ENCODE peak calls at places on chromosome 21, in four cellular contexts. D, Z, R and O are unnamed samples.

GRCh38 chr21:38721983-38722382 is 83.7 kb upstream of the ETS2 start:
- DNase-seq in D (no peak), Z (no peak), R (no peak), O (no peak)

GRCh38 chr21:39153373-39153772 is 29.9 kb downstream of the PSMG1 start:
- DNase-seq in D (peak), Z (no peak), R (no peak), O (no peak)

GRCh38 chr21:28747464-28747863 is 245.2 kb downstream of the LTN1 start:
- DNase-seq in D (no peak), Z (no peak), R (no peak), O (no peak)

GRCh38 chr21:31877558-31877957 is 4.7 kb downstream of the HUNK start:
- DNase-seq in D (no peak), Z (no peak), R (no peak), O (no peak)

GRCh38 chr21:39645331-39645730 is 32.6 kb downstream of the B3GALT5 start:
- DNase-seq in D (no peak), Z (no peak), R (no peak), O (no peak)

GRCh38 chr21:21816778-21817177 is 818.6 kb downstream of the NCAM2 start:
- DNase-seq in D (no peak), Z (no peak), R (no peak), O (no peak)

GRCh38 chr21:14356771-14357170 is 26.2 kb downstream of the HSPA13 start:
- DNase-seq in D (no peak), Z (no peak), R (no peak), O (no peak)

GRCh38 chr21:17660449-17660848 is 47.7 kb upstream of the BTG3 start:
- DNase-seq in D (no peak), Z (no peak), R (no peak), O (no peak)

GRCh38 chr21:32101206-32101763 is 177.6 kb downstream of the MIS18A start:
- DNase-seq in D (no peak), Z (no peak), R (no peak), O (no peak)

GRCh38 chr21:32248616-32249550 is 30.0 kb downstream of the MIS18A start:
- DNase-seq in D (no peak), Z (no peak), R (no peak), O (peak)

GRCh38 chr21:33821580-33822322 is 93.9 kb downstream of the ATP5PO start:
- DNase-seq in D (no peak), Z (no peak), R (peak), O (no peak)

GRCh38 chr21:27275294-27275927 is 308.5 kb upstream of the ADAMTS5 start:
- DNase-seq in D (no peak), Z (no peak), R (no peak), O (no peak)

GRCh38 chr21:21137986-21138385 is 139.8 kb downstream of the NCAM2 start:
- DNase-seq in D (no peak), Z (no peak), R (no peak), O (no peak)

GRCh38 chr21:32728455-32729237 is 833 bp upstream of the SYNJ1 start:
- DNase-seq in D (no peak), Z (no peak), R (no peak), O (no peak)

GRCh38 chr21:20698585-20698984 is 299.6 kb upstream of the NCAM2 start:
- DNase-seq in D (no peak), Z (no peak), R (no peak), O (no peak)

GRCh38 chr21:33268736-33269441 is 2.7 kb downstream of the IL10RB start:
- DNase-seq in D (no peak), Z (no peak), R (peak), O (no peak)

GRCh38 chr21:14901482-14901958 is 163.3 kb downstream of the NRIP1 start:
- DNase-seq in D (no peak), Z (no peak), R (no peak), O (no peak)

GRCh38 chr21:38861006-38861405 is 55.3 kb downstream of the ETS2 start:
- DNase-seq in D (no peak), Z (no peak), R (no peak), O (no peak)

GRCh38 chr21:46599251-46599572 is 5.7 kb downstream of the S100B start:
- DNase-seq in D (peak), Z (no peak), R (peak), O (peak)

GRCh38 chr21:19490481-19490880 is 1086.9 kb upstream of the TMPRSS15 start:
- DNase-seq in D (peak), Z (no peak), R (no peak), O (no peak)

GRCh38 chr21:25708467-25709065 is 26.1 kb downstream of the ATP5PF start:
- DNase-seq in D (peak), Z (no peak), R (peak), O (peak)

GRCh38 chr21:31255846-31256395 is 88.1 kb downstream of the TIAM1 start:
- DNase-seq in D (no peak), Z (no peak), R (no peak), O (no peak)

GRCh38 chr21:18744840-18745239 is 341.3 kb upstream of the TMPRSS15 start:
- DNase-seq in D (no peak), Z (no peak), R (no peak), O (no peak)

GRCh38 chr21:31318971-31319370 is 25.1 kb downstream of the TIAM1 start:
- DNase-seq in D (no peak), Z (no peak), R (no peak), O (no peak)

GRCh38 chr21:38308785-38309119 is 52.0 kb downstream of the KCNJ15 start:
- DNase-seq in D (no peak), Z (no peak), R (no peak), O (no peak)

GRCh38 chr21:25370311-25370744 is 237.0 kb downstream of the MRPL39 start:
- DNase-seq in D (no peak), Z (no peak), R (no peak), O (peak)

GRCh38 chr21:44876849-44877575 is 3.5 kb upstream of the PTTG1IP start:
- DNase-seq in D (no peak), Z (no peak), R (no peak), O (no peak)

GRCh38 chr21:44875341-44875740 is 1.9 kb upstream of the PTTG1IP start:
- DNase-seq in D (no peak), Z (no peak), R (no peak), O (peak)

GRCh38 chr21:44880762-44881585 is 7.5 kb upstream of the PTTG1IP start:
- DNase-seq in D (no peak), Z (no peak), R (peak), O (peak)

GRCh38 chr21:44881586-44881939 is 8.1 kb upstream of the PTTG1IP start:
- DNase-seq in D (no peak), Z (no peak), R (no peak), O (no peak)

DNA sequence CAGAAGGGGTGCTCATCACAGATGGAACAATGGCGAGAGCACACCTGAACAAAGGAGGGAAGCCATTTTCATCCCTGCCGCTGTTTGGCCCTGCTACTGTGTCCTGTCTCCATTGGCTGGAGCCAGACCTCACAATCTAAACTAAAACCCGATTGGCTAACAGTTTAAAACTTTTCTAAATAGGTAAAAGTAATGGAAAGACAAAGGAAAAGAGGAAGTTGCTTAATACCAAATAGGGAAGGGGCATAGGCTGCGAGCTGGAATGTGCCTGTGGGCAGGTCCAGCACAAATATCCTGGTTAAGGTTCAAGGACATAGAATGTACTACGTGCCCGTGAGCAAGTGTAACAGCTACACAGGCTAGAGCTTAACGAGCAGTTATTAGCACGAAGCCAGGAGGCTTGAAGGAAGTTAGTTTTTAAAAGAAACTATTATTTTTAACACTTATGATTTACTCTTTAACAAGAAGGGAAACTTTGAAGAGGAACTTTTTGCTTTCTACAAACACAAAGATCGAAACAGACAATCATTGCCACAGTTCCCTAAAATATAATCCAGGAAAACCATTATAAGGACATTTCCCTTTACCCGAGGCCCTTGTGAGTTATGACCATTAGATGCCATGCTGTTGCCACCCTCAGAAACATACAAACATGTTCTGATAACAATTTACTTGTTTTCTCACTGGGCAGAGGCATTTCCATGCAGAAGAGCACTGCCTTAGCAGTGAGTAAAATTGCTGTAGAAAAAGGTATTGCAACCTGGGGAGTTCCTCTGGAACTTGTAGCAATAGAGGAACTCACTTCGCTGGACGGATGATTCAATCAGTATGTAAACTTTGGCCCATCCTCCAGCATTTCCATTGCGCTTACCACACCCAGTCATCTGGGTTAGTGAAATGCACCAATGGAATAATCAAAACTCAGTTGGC is 4.8 kb upstream of the PTTG1IP start:
- DNase-seq in D (no peak), Z (no peak), R (peak), O (peak)
- TF ChIP-seq JUN in D (no peak), Z (no peak), R (no peak), O (no peak)

DNA sequence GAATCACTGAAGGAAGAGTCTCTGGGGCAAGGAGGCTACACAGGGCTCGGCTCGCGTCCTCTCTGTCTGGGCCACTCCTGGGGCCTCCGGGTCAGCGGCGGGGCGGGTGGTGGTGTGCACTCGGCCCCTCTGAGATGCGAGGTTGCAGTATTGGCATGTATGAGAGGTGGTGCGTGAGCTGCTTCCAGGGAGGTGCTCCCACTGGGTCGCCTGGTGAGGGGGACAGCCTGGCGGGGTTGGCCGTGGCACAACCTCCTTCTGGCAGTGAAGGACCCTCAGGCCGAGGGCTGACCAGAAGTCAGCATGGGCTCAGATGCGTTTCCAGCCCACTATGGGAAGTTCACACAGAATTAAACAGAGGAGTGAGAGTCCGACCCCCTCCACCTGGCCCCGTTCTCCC is 38.5 kb upstream of the COL18A1 start:
- DNase-seq in D (no peak), Z (no peak), R (no peak), O (no peak)
- H3K4me2 ChIP-seq in D (peak), Z (no peak), R (peak), O (peak)

GRCh38 chr21:36695283-36695634 is 3.7 kb upstream of the SIM2 start:
- DNase-seq in D (no peak), Z (no peak), R (no peak), O (no peak)
- TF ChIP-seq EZH2 in D (no peak), Z (no peak), R (no peak), O (no peak)

GRCh38 chr21:35211767-35212166 is 162.7 kb upstream of the RUNX1 start:
- DNase-seq in D (no peak), Z (no peak), R (no peak), O (no peak)

GRCh38 chr21:35208810-35209517 is 159.9 kb upstream of the RUNX1 start:
- DNase-seq in D (no peak), Z (no peak), R (no peak), O (no peak)

GRCh38 chr21:35215870-35216269 is 166.8 kb upstream of the RUNX1 start:
- DNase-seq in D (no peak), Z (no peak), R (no peak), O (no peak)

GRCh38 chr21:35210093-35210492 is 161.0 kb upstream of the RUNX1 start:
- DNase-seq in D (no peak), Z (no peak), R (no peak), O (no peak)

DNA sequence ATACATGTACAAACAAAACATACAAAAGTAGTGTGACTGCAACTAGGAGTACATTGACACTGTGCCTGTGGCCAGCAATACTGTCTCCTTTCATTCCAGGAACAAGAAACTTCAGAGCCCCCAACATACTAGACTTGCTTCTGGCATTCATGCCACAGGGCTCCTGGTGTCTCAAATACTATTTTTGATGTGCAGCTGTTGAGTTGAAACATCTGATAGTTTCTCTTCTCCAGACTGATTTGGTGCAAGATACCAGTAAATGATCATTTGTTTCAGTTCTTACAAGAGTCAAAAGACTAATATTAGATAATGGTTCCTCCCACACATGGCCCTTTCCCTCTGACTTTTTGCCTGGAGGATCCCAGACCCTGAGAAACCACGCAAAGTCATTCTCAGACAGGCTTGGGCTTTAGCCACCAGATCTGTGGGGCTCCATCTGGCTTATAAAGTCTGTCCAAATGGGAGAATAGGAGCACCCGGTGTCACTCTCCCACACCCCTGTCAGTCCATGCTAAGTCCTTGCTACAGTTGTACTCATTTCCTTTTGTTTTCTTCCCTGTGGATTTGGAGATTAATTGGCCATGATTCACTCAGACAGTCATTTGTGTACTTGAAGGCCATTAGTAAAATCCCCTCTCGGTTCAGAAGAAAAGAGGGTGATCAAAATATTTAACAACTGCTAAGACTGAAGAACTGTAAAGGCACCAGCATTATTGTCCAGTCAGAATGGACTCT is 163.5 kb upstream of the RUNX1 start:
- DNase-seq in D (no peak), Z (no peak), R (no peak), O (peak)
- TF ChIP-seq JUN in D (no peak), Z (no peak), R (no peak), O (peak)

DNA sequence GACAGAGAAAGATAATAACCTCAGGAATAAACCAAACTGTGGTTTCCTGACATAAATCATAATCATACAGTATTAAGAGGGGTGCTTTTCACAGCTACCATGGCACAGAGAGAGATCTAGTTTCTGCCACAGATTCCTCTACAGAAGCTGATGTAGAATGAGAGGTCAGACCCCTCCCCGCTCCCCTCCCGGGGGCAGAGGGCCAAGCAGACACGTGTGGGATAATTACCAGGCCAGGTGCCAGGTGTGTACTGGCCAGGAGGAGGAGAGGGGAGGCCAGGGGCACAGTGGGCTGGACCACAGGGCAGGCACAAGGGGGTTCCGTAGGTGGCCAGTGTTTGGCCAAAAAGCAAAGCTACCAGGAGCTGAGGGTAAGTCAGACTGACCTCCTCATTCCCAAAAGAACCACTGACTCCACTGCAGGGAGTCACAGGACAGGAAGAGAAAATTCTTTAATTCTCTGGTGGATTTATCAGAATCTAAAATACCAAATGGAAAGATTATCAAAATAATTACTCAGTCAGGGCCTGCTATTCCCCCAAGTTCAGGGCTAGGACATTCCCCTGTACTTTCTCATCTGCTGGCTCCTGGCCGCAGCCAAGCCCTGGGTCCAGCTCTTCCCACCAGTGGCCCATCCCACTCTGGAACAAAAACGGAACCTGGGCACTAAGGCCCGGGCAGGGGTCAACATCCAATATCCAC is 30.0 kb downstream of the C2CD2 start:
- DNase-seq in D (no peak), Z (no peak), R (no peak), O (no peak)
- H3K4me2 ChIP-seq in D (no peak), Z (no peak), R (no peak), O (no peak)

DNA sequence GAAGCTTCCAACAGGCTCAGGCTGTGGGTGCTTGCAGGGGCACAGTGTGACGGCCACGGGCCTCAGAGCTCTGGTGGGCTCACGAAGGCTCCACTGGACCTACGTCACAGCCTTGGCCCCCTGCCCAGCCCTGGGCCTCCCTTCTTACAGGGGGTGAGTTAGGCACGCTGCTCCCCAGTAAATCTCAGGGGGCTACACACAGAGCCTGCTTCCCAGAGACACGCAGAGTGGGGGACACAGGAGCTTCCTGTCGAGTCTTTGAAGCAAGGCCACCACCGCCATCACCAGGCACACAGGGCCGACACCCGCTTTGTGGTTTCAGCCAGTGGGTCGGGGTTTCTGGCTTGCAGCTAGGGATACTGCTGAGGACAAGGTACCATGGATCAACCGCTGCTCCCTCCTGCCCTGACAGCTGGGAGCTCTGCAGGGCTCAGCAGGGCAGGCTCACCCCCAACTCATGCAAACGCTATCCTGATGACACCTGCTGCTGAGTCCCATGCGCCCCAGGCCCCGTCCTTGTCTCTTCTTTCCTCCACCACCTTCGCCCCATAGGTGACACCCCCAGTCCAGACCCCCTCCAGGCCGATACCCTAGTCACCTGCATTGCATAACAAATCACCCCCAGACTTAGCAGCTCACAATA is 5.5 kb upstream of the CFAP410 start:
- DNase-seq in D (no peak), Z (no peak), R (no peak), O (no peak)
- TF ChIP-seq EZH2 in D (no peak), Z (no peak), R (no peak), O (no peak)